ENCODE peak calls at places on chromosome 18, in five cellular contexts. T is heart left ventricle, S is AG10803, E is GM13976, P is hepatocyte. W is an unnamed sample.

GRCh38 chr18:38237796-38238195 is 672.2 kb upstream of the CELF4 start:
- DNase-seq in T (no peak), S (no peak), E (no peak), P (no peak), W (no peak)

GRCh38 chr18:36454848-36455458 is 157.4 kb downstream of the FHOD3 start:
- DNase-seq in T (no peak), S (no peak), E (no peak), P (no peak), W (no peak)

GRCh38 chr18:25701821-25702220 is 349.9 kb upstream of the ZNF521 start:
- DNase-seq in T (no peak), S (no peak), E (no peak), P (no peak), W (no peak)

GRCh38 chr18:1680108-1680507 is 775.4 kb downstream of the ADCYAP1 start:
- DNase-seq in T (no peak), S (no peak), E (no peak), P (no peak), W (no peak)

GRCh38 chr18:34158881-34159690 is 65.6 kb downstream of the NOL4 start:
- DNase-seq in T (no peak), S (no peak), E (peak; percentile 38), P (peak; percentile 64), W (no peak)

GRCh38 chr18:44035554-44035953 is 645.1 kb upstream of the SETBP1 start:
- DNase-seq in T (no peak), S (no peak), E (no peak), P (no peak), W (peak; percentile 52)

GRCh38 chr18:25425030-25425429 is 73.1 kb upstream of the ZNF521 start:
- DNase-seq in T (no peak), S (no peak), E (no peak), P (no peak), W (no peak)

GRCh38 chr18:35091841-35092240 is 50.6 kb downstream of the MAPRE2 start:
- DNase-seq in T (no peak), S (no peak), E (no peak), P (no peak), W (peak; percentile 43)

GRCh38 chr18:12911025-12911927 is 27.2 kb upstream of the PTPN2 start:
- DNase-seq in T (peak; percentile 29), S (peak; percentile 3), E (peak; percentile 79), P (peak; percentile 17), W (no peak)

GRCh38 chr18:79393626-79394401 is 1.9 kb upstream of the NFATC1 start:
- DNase-seq in T (peak; percentile 96), S (peak; percentile 88), E (peak; percentile 73), P (peak; percentile 89), W (peak; percentile 69)

GRCh38 chr18:57775937-57776336 is 27.2 kb downstream of the ATP8B1 start:
- DNase-seq in T (no peak), S (peak; percentile 45), E (no peak), P (no peak), W (peak; percentile 92)

GRCh38 chr18:75937306-75937705 is 509.8 kb upstream of the SMIM21 start:
- DNase-seq in T (no peak), S (no peak), E (no peak), P (no peak), W (no peak)

GRCh38 chr18:950882-951539 is 46.3 kb downstream of the ADCYAP1 start:
- DNase-seq in T (no peak), S (no peak), E (no peak), P (no peak), W (peak; percentile 13)

GRCh38 chr18:449374-449773 is 51.1 kb downstream of the COLEC12 start:
- DNase-seq in T (no peak), S (no peak), E (no peak), P (peak; percentile 39), W (no peak)

GRCh38 chr18:49813321-49814146 is at the start of gene ACAA2:
- DNase-seq in T (peak; percentile 91), S (peak; percentile 89), E (peak; percentile 88), P (peak; percentile 92), W (peak; percentile 95)

GRCh38 chr18:51278045-51278649 is 80.7 kb upstream of the MEX3C start:
- DNase-seq in T (no peak), S (no peak), E (no peak), P (peak; percentile 26), W (peak; percentile 87)

GRCh38 chr18:60277855-60278480 is 94.6 kb downstream of the MC4R start:
- DNase-seq in T (no peak), S (peak; percentile 13), E (no peak), P (no peak), W (no peak)

GRCh38 chr18:37306420-37306819 is 259.2 kb downstream of the CELF4 start:
- DNase-seq in T (no peak), S (no peak), E (no peak), P (no peak), W (no peak)

GRCh38 chr18:69935319-69936190 is 12.1 kb downstream of the CD226 start:
- DNase-seq in T (no peak), S (peak; percentile 40), E (no peak), P (peak; percentile 10), W (peak; percentile 4)

GRCh38 chr18:12946549-12947354 is 1.1 kb upstream of the SEH1L start:
- DNase-seq in T (peak; percentile 64), S (peak; percentile 98), E (no peak), P (peak; percentile 62), W (peak; percentile 69)

GRCh38 chr18:47321815-47322214 is 70.4 kb upstream of the SKOR2 start:
- DNase-seq in T (no peak), S (no peak), E (no peak), P (no peak), W (no peak)

GRCh38 chr18:1954583-1955312 is 616.6 kb downstream of the METTL4 start:
- DNase-seq in T (no peak), S (no peak), E (no peak), P (no peak), W (no peak)

GRCh38 chr18:54261894-54262293 is 7.4 kb upstream of the POLI start:
- DNase-seq in T (no peak), S (no peak), E (peak; percentile 63), P (no peak), W (no peak)

GRCh38 chr18:3250237-3251107 is 2.9 kb downstream of the MYL12A start:
- DNase-seq in T (no peak), S (peak; percentile 91), E (no peak), P (no peak), W (peak; percentile 50)

GRCh38 chr18:59810183-59810582 is 89.6 kb upstream of the PMAIP1 start:
- DNase-seq in T (no peak), S (no peak), E (no peak), P (no peak), W (no peak)

GRCh38 chr18:7021994-7022840 is 95.4 kb downstream of the LAMA1 start:
- DNase-seq in T (no peak), S (peak; percentile 16), E (no peak), P (peak; percentile 83), W (peak; percentile 84)
- TF ChIP-seq CTCF in T (no peak), S (peak; percentile 44), E (no peak), P (peak; percentile 75), W (peak; percentile 72)

GRCh38 chr18:9474103-9474982 is 970 bp upstream of the RALBP1 start:
- DNase-seq in T (no peak), S (peak; percentile 80), E (no peak), P (peak; percentile 94), W (no peak)
- TF ChIP-seq CTCF in T (no peak), S (no peak), E (no peak), P (no peak), W (no peak)

GRCh38 chr18:68181956-68182355 is 533.0 kb downstream of the TMX3 start:
- DNase-seq in T (no peak), S (peak; percentile 29), E (no peak), P (no peak), W (peak; percentile 1)

DNA sequence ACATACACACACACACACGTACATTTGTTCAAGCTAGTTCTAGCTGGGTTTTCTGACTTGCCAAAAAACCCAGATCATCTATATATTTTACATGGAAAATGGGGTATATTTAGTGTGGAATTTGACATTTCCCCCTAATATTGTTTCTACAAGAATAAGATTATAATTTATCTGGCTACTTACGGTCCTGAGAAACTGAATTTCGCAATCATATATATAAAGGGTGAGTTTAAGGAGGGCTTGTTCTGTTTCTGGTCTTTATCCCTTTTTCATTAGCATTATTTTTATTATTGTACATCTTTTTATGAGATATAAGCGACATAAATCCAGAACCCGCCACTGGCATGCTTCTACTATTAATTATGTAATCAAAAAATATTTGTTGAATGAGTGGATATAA is 528.9 kb downstream of the TMX3 start:
- DNase-seq in T (no peak), S (no peak), E (no peak), P (no peak), W (no peak)
- TF ChIP-seq CTCF in T (no peak), S (no peak), E (no peak), P (no peak), W (no peak)

GRCh38 chr18:63817441-63818051 is 42.3 kb downstream of the SERPINB7 start:
- DNase-seq in T (no peak), S (peak; percentile 96), E (no peak), P (no peak), W (no peak)
- TF ChIP-seq CTCF in T (no peak), S (no peak), E (no peak), P (no peak), W (no peak)

GRCh38 chr18:23690505-23691068 is 1.3 kb downstream of the LAMA3 start:
- DNase-seq in T (no peak), S (no peak), E (no peak), P (no peak), W (no peak)

GRCh38 chr18:23693849-23694248 is 4.6 kb downstream of the LAMA3 start:
- DNase-seq in T (no peak), S (no peak), E (no peak), P (peak; percentile 42), W (no peak)

GRCh38 chr18:23688528-23688927 is 725 bp upstream of the LAMA3 start:
- DNase-seq in T (no peak), S (no peak), E (no peak), P (no peak), W (no peak)

GRCh38 chr18:23689031-23689615 is at the start of gene LAMA3:
- DNase-seq in T (peak; percentile 67), S (peak; percentile 27), E (no peak), P (peak; percentile 86), W (peak; percentile 58)

DNA sequence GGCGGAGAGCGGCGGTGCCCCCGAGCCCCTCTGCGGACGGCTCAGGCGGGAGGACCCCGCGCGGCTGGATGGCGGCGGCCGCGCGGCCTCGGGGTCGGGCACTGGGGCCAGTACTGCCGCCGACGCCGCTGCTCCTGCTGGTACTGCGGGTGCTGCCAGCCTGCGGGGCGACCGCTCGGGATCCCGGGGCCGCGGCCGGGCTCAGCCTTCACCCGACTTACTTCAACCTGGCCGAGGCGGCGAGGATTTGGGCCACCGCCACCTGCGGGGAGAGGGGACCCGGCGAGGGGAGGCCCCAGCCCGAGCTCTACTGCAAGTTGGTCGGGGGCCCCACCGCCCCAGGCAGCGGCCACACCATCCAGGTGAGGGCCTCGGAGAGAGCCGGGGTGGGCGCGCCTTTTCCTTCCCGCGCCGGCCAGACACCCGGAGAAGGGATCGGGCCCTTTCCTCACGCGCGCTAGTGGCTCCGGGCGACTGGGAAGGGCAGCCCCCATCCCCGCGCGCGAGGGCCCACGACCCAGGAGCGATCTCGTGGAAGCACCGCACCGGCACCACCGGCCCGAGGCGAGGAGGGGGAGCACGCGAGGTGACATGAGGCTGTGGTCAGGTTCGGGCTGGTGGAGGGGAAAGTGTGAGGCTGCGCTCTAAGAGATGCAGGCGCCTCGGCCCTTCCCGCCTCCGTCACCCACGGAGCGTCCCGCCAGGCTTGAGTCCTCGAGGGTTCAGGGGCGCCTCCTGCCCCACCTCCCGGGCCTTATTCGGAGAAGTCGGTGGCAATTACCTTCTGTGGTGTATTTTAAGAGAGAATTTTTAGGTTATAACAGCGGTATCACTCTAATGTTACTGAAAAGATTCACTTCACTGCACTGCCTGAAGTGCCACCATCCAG is 607 bp downstream of the LAMA3 start:
- DNase-seq in T (no peak), S (no peak), E (peak; percentile 50), P (peak; percentile 48), W (no peak)
- TF ChIP-seq CTCF in T (no peak), S (no peak), E (no peak), P (no peak), W (peak; percentile 3)

W was measured in MCF 10A.